ENCODE peak calls at places on chromosomes 12 and 14, in four cellular contexts. H, M, K and P are unnamed samples.

GRCh38 chr12:9636807-9637206 is 29.1 kb upstream of the KLRB1 start:
- DNase-seq in H (no peak), K (peak; percentile 35), M (no peak), P (no peak)

GRCh38 chr14:100524233-100524932 is 62.8 kb downstream of the BEGAIN start:
- DNase-seq in K (no peak), H (no peak), M (no peak), P (no peak)

GRCh38 chr14:68440776-68441175 is 352.1 kb downstream of the ZFP36L1 start:
- DNase-seq in H (no peak), K (no peak), M (no peak), P (no peak)

GRCh38 chr12:117114784-117115183 is 15.6 kb upstream of the TESC start:
- DNase-seq in H (no peak), K (no peak), M (no peak), P (no peak)

GRCh38 chr12:459430-460258 is at the start of gene B4GALNT3:
- DNase-seq in K (peak; percentile 81), M (no peak), H (no peak), P (no peak)

GRCh38 chr14:21476526-21476924 is 234 bp downstream of the RAB2B start:
- DNase-seq in H (peak; percentile 69), K (no peak), M (peak; percentile 92), P (no peak)

GRCh38 chr14:87992349-87992719 is 648 bp downstream of the GALC start:
- DNase-seq in K (peak; percentile 50), M (no peak), H (no peak), P (no peak)

GRCh38 chr12:67669217-67669924 is 20.8 kb downstream of the DYRK2 start:
- DNase-seq in K (no peak), M (no peak), H (no peak), P (no peak)

GRCh38 chr12:111993290-111994150 is 19.4 kb downstream of the TMEM116 start:
- DNase-seq in M (no peak), K (no peak), H (no peak), P (no peak)

GRCh38 chr12:131363841-131364425 is 347.0 kb upstream of the SFSWAP start:
- DNase-seq in H (no peak), M (peak; percentile 26), K (no peak), P (no peak)

GRCh38 chr12:93358058-93358457 is 19.7 kb upstream of the NUDT4 start:
- DNase-seq in K (no peak), H (no peak), M (no peak), P (no peak)

DNA sequence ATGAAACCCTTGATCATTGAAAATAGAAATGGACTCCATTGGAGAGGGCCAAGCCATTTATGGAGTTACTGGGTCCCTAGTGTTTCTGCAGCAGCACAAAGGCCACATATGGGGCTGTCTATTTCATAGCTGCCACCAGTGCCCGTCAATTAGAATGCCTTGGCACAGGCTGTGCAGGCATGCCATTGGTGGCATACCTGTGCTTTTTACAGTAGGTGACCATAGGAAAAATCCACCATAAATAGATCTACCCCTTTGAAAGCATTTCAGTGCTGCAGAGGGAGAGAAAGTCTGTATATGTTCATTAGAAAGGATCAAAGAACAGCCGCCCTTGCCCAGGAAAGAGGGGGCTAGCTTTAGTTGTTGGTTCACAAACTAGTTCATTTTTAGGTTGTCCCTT is 13.1 kb downstream of the MYBPC1 start:
- DNase-seq in H (no peak), K (no peak), M (no peak), P (no peak)
- H3K27ac ChIP-seq in H (no peak overlapping the region), K (no peak overlapping the region), M (peak overlapping the region; percentile 60), P (no peak overlapping the region)

GRCh38 chr12:52518574-52519469 is 1.4 kb downstream of the KRT5 start:
- DNase-seq in K (no peak), H (no peak), M (no peak), P (no peak)
- H3K27ac ChIP-seq in K (no peak overlapping the region), H (no peak overlapping the region), M (peak overlapping the region; percentile 94), P (peak overlapping the region; percentile 24)

DNA sequence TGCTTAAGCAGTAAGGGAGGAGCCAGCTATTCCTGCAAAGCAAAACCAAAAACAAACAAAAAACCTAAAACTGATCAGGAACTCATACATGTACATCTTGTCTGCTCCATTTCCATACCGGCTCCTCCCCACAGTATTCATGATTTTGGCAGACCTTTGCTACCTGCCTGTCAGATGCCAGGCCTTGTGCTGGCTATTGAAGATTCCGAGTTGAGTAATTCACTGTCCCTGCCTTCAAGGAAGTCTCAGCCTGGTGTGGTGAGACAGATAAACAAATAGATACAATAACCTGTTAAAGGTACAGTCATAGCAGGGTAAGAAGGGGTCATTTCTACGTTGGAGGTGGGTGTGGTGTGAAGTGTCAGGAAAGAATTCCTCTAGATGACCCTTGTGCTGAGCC is 42.7 kb downstream of the SUSD6 start:
- DNase-seq in K (no peak), M (no peak), H (no peak), P (no peak)
- H3K27ac ChIP-seq in K (no peak overlapping the region), M (no peak overlapping the region), H (peak overlapping the region; percentile 18), P (no peak overlapping the region)

DNA sequence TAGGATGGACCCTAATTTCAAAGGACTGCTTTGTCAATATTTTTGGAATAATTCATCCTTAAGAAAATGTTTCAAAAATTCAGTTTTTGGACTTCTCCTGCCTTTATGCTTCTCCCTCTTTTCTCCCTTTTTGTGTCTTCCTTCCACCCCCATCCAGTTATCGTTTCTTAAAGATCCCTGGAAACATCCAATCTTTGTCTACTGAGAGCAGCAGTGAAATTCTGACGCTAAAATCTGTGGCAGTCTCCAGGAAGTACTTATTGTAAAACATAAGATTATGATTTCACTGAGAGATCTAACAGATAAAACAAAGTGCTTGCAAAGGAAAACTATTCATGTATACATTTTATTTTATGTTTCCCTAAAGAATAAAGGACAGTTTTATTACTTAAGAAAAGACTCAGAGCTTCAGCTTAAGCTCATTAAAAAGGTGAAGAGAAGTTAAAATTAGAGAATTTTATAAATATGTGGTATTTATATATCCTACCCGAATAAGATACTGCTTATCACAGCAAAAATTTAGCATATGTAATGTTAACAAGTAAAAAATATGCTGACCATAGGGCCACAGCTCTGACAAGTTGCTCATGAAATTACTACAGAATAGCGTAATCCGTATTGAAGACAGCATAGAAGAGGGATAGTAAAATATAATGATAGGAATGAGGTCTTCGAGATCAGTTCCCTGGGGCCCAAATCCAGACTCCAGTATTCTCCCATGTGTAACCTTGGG is 6.9 kb downstream of the FRMD6 start:
- DNase-seq in M (no peak), H (no peak), K (no peak), P (no peak)
- H3K27ac ChIP-seq in M (no peak overlapping the region), H (peak overlapping the region; percentile 30), K (no peak overlapping the region), P (no peak overlapping the region)

GRCh38 chr14:90608281-90608680 is 207.9 kb downstream of the TTC7B start:
- DNase-seq in K (no peak), M (no peak), H (no peak), P (no peak)

GRCh38 chr14:90610641-90611040 is 205.6 kb downstream of the TTC7B start:
- DNase-seq in K (no peak), M (no peak), H (no peak), P (no peak)

GRCh38 chr14:90609376-90609775 is 206.9 kb downstream of the TTC7B start:
- DNase-seq in H (no peak), K (no peak), M (no peak), P (no peak)

GRCh38 chr14:90607141-90607540 is 209.1 kb downstream of the TTC7B start:
- DNase-seq in K (no peak), M (no peak), H (no peak), P (no peak)

GRCh38 chr14:90608925-90609324 is 207.3 kb downstream of the TTC7B start:
- DNase-seq in H (no peak), K (no peak), M (no peak), P (no peak)
- H3K27ac ChIP-seq in H (no peak overlapping the region), K (no peak overlapping the region), M (no peak overlapping the region), P (peak overlapping the region; percentile 42)

GRCh38 chr12:83123039-83123438 is 436.3 kb downstream of the TMTC2 start:
- DNase-seq in H (no peak), K (no peak), M (no peak), P (peak; percentile 13)
- H3K27ac ChIP-seq in H (peak overlapping the region; percentile 27), K (no peak overlapping the region), M (no peak overlapping the region), P (no peak overlapping the region)